ENCODE peak calls at places on chromosomes 6 and 20, in ten cellular contexts. J is substantia nigra; P is caudate nucleus; D is tibial artery; R is GM23338; C is A549; U is CD4-positive, alpha-beta T cell; V is MM.1S; Y is right lobe of liver; B is endothelial cell of umbilical vein. L is an unnamed sample.

GRCh38 chr20:53693265-53693871 is 99.7 kb upstream of the ZNF217 start:
- DNase-seq in J (no peak), P (no peak), D (no peak), R (no peak), C (no peak), U (no peak), V (no peak), Y (no peak), B (no peak), L (no peak)

GRCh38 chr6:10837009-10837691 is 1.2 kb downstream of the MAK start:
- DNase-seq in J (no peak), P (no peak), D (no peak), R (peak; percentile 65), C (peak; percentile 43), U (no peak), V (no peak), Y (peak; percentile 62), B (peak; percentile 51), L (peak; percentile 14)

GRCh38 chr6:119192200-119192599 is 113.7 kb upstream of the FAM184A start:
- DNase-seq in J (no peak), P (no peak), D (no peak), R (no peak), C (no peak), U (no peak), V (no peak), Y (no peak), B (no peak), L (no peak)

GRCh38 chr20:55140631-55141030 is 665.2 kb downstream of the DOK5 start:
- DNase-seq in J (no peak), P (no peak), D (no peak), R (no peak), C (no peak), U (no peak), V (peak; percentile 71), Y (no peak), B (no peak), L (no peak)

GRCh38 chr20:63104312-63105181 is 97.8 kb upstream of the BHLHE23 start:
- DNase-seq in J (no peak), P (no peak), D (no peak), R (no peak), C (no peak), U (no peak), V (no peak), Y (no peak), B (no peak), L (no peak)

GRCh38 chr20:20835897-20836296 is 123.5 kb upstream of the RALGAPA2 start:
- DNase-seq in J (no peak), P (no peak), D (no peak), R (no peak), C (no peak), U (no peak), V (no peak), Y (no peak), B (no peak), L (no peak)

GRCh38 chr6:37643851-37644672 is 53.6 kb downstream of the MDGA1 start:
- DNase-seq in J (no peak), P (no peak), D (no peak), R (no peak), C (no peak), U (peak; percentile 3), V (no peak), Y (no peak), B (no peak), L (no peak)

GRCh38 chr20:20755674-20756319 is 43.4 kb upstream of the RALGAPA2 start:
- DNase-seq in J (no peak), P (no peak), D (no peak), R (no peak), C (no peak), U (no peak), V (no peak), Y (peak; percentile 85), B (no peak), L (no peak)

GRCh38 chr6:98547634-98548033 is 286.7 kb upstream of the POU3F2 start:
- DNase-seq in J (no peak), P (no peak), D (no peak), R (no peak), C (no peak), U (no peak), V (no peak), Y (no peak), B (no peak), L (no peak)

DNA sequence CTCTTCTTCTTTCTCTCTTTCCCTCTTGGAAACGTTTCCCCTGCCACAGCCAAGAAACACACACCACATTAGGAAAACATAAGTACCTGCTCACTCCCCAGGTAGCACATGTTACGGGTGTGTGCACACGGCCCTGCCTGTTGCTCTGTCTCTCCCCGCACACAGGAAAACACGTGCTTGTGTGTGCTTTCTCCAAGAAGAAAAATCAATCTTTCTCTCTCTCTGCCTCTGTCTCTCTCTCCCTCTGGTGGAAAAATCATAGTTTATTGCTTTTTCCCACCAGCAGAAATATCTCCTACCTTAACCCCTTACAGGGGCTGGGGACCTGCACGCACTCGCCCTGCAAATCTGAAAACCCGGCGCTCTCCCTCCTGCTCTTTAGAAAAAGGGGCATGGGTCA is 102.3 kb downstream of the EDN3 start:
- DNase-seq in J (no peak), P (no peak), D (no peak), R (no peak), C (no peak), U (no peak), V (no peak), Y (no peak), B (no peak), L (no peak)
- H3K27ac ChIP-seq in J (no peak overlapping the region), P (no peak overlapping the region), D (no peak overlapping the region), R (no peak overlapping the region), C (peak overlapping the region; percentile 80), U (no peak overlapping the region), V (no peak overlapping the region), Y (no peak overlapping the region), B (no peak overlapping the region), L (no peak overlapping the region)

DNA sequence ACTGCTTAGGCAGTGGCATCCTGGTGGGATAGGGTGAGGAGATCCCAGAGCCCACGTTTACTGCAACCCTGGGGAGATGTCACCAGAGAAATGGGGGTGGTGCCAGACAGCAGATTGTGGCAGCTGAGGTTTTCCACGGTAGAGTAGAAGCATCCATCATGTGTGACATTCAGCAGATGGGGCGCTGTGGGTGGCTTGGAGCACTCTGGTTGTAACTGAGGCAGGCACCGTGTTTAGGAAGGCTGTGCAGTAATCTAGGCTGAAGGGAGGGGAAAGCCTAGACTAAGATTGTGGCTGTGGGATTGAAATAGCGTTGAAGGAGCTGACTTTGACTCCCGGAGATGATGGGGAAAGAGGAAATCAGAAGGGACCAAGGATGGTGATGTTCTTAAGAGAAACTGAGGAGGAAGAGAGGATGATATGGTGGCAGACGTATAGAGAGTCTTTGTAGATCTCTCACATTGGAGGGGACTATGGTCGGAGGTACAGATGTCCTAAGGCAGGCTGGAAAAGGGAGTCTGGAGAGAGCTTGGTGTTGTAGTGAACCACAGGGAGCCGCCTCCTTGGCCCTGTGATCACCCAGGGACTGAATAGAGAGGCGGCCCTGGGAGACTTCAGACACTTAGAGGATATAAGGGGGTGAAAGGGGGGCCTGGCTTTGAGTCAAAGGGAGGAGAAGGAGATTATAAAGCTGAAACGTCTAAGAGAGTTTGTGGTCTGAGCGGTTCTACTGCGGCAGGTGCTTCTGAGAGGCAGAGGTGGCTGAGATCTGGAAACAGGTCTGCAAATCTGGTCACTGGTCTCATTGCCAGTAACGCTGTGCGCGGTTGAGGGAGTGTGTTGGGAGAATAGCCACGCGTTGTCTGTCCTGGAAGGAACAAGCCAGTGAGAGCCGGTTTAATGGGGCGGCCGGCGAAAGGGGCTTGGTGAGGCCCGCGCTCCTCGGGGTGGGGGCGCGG is 792 bp upstream of the MICA start:
- DNase-seq in J (no peak), P (no peak), D (no peak), R (peak; percentile 66), C (no peak), U (peak; percentile 16), V (peak; percentile 56), Y (no peak), B (no peak), L (peak; percentile 39)
- H3K27ac ChIP-seq in J (no peak overlapping the region), P (peak overlapping the region; percentile 90), D (peak overlapping the region; percentile 99), R (peak overlapping the region; percentile 51), C (peak overlapping the region; percentile 91), U (peak overlapping the region; percentile 50), V (peak overlapping the region; percentile 38), Y (peak overlapping the region; percentile 83), B (peak overlapping the region; percentile 92), L (peak overlapping the region; percentile 99)

GRCh38 chr6:142845624-142846458 is 99.1 kb downstream of the HIVEP2 start:
- DNase-seq in J (peak; percentile 77), P (peak; percentile 55), D (peak; percentile 87), R (peak; percentile 77), C (no peak), U (peak; percentile 56), V (peak; percentile 67), Y (peak; percentile 97), B (peak; percentile 97), L (peak; percentile 89)

GRCh38 chr6:142846459-142846831 is 98.5 kb downstream of the HIVEP2 start:
- DNase-seq in J (no peak), P (no peak), D (no peak), R (no peak), C (no peak), U (no peak), V (no peak), Y (no peak), B (no peak), L (no peak)

GRCh38 chr6:142848156-142848555 is 96.8 kb downstream of the HIVEP2 start:
- DNase-seq in J (no peak), P (no peak), D (no peak), R (no peak), C (no peak), U (no peak), V (no peak), Y (no peak), B (no peak), L (no peak)

GRCh38 chr6:142845143-142845571 is 99.8 kb downstream of the HIVEP2 start:
- DNase-seq in J (no peak), P (no peak), D (no peak), R (no peak), C (no peak), U (no peak), V (peak; percentile 48), Y (no peak), B (peak; percentile 45), L (no peak)

GRCh38 chr6:142846883-142847287 is 98.1 kb downstream of the HIVEP2 start:
- DNase-seq in J (no peak), P (no peak), D (peak; percentile 76), R (no peak), C (no peak), U (no peak), V (peak; percentile 13), Y (no peak), B (peak; percentile 91), L (no peak)
- H3K27ac ChIP-seq in J (peak overlapping the region; percentile 65), P (no peak overlapping the region), D (peak overlapping the region; percentile 62), R (peak overlapping the region; percentile 5), C (peak overlapping the region; percentile 74), U (peak overlapping the region; percentile 93), V (peak overlapping the region; percentile 99), Y (peak overlapping the region; percentile 56), B (peak overlapping the region; percentile 76), L (peak overlapping the region; percentile 66)

DNA sequence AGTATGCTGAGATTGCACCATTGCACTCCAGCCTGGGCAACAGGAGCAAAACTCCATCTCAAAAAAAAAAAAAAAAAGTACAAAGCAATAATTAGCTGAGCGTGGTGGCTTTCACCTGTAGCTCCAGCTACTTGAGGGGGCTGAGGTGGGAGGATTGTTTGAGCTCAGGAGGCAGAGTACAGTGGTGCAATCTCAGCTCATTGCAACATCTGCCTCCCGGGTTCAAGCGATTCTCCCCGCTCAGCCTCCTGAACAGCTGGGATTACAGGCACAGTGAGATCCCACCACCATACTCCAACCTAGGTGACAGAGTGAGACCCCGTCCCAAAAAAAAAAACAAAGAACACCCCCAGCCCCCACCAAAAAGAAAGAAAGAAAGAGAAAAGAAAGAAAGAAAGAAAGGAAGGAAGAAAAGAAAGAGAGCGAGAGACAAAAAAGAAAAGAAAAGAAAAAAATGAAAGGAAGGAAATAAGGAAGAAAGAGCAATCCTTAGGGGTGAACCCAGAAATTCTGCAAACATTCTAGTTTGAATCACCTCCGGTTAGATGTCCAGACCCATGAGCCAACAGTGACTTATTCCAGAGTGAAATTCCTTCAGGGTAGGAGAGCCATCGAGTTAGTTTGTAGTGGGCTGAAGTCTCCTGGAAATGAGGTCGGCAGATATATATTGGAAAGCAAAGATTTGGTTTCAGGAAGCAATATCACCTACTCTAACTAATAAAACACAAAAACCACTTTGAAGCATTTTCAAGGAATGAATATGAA is 3.2 kb upstream of the RIPOR3 start:
- DNase-seq in J (no peak), P (no peak), D (no peak), R (no peak), C (no peak), U (no peak), V (no peak), Y (no peak), B (no peak), L (no peak)
- H3K27ac ChIP-seq in J (no peak overlapping the region), P (no peak overlapping the region), D (no peak overlapping the region), R (no peak overlapping the region), C (peak overlapping the region; percentile 18), U (no peak overlapping the region), V (no peak overlapping the region), Y (no peak overlapping the region), B (no peak overlapping the region), L (no peak overlapping the region)

L was measured in prostate gland.